ENCODE peak calls at places on chromosomes 5 and 9, in five cellular contexts. One of them, this sample, is unnamed.

GRCh38 chr5:78628260-78629024 is 20.1 kb downstream of the LHFPL2 start:
- DNase-seq in ovary: no peak
- DNase-seq in PC-3: no peak
- DNase-seq in adipocyte: peak
- DNase-seq in HCT116: no peak
- DNase-seq in this sample: peak

GRCh38 chr9:35756275-35756742 is 2.2 kb upstream of the MSMP start:
- DNase-seq in ovary: peak
- DNase-seq in PC-3: peak
- DNase-seq in adipocyte: peak
- DNase-seq in HCT116: peak
- DNase-seq in this sample: no peak

GRCh38 chr9:76716270-76716669 is 48.0 kb upstream of the PCA3 start:
- DNase-seq in ovary: no peak
- DNase-seq in PC-3: no peak
- DNase-seq in adipocyte: no peak
- DNase-seq in HCT116: no peak
- DNase-seq in this sample: no peak

GRCh38 chr5:112737472-112738179 is at the start of gene APC:
- DNase-seq in ovary: peak
- DNase-seq in PC-3: no peak
- DNase-seq in adipocyte: peak
- DNase-seq in HCT116: peak
- DNase-seq in this sample: peak

GRCh38 chr5:82100303-82101077 is 128.7 kb downstream of the ATG10 start:
- DNase-seq in ovary: no peak
- DNase-seq in PC-3: peak
- DNase-seq in adipocyte: no peak
- DNase-seq in HCT116: no peak
- DNase-seq in this sample: peak

GRCh38 chr9:106286249-106286648 is 576.7 kb upstream of the ZNF462 start:
- DNase-seq in ovary: no peak
- DNase-seq in PC-3: peak
- DNase-seq in adipocyte: no peak
- DNase-seq in HCT116: no peak
- DNase-seq in this sample: no peak

GRCh38 chr5:140130949-140131733 is 5.4 kb downstream of the IGIP start:
- DNase-seq in ovary: no peak
- DNase-seq in PC-3: no peak
- DNase-seq in adipocyte: no peak
- DNase-seq in HCT116: no peak
- DNase-seq in this sample: no peak

GRCh38 chr9:84101892-84102632 is 121.5 kb downstream of the RMI1 start:
- DNase-seq in ovary: no peak
- DNase-seq in PC-3: no peak
- DNase-seq in adipocyte: no peak
- DNase-seq in HCT116: no peak
- DNase-seq in this sample: no peak

GRCh38 chr5:111748304-111748763 is 8.7 kb downstream of the NREP start:
- DNase-seq in ovary: no peak
- DNase-seq in PC-3: peak
- DNase-seq in adipocyte: peak
- DNase-seq in HCT116: peak
- DNase-seq in this sample: peak

GRCh38 chr5:180085837-180086236 is 14.3 kb upstream of the RNF130 start:
- DNase-seq in ovary: no peak
- DNase-seq in PC-3: no peak
- DNase-seq in adipocyte: no peak
- DNase-seq in HCT116: no peak
- DNase-seq in this sample: no peak

GRCh38 chr5:118441956-118442355 is 546.4 kb downstream of the DTWD2 start:
- DNase-seq in ovary: no peak
- DNase-seq in PC-3: no peak
- DNase-seq in adipocyte: no peak
- DNase-seq in HCT116: no peak
- DNase-seq in this sample: no peak

GRCh38 chr5:5719292-5719691 is 296.8 kb downstream of the ICE1 start:
- DNase-seq in ovary: no peak
- DNase-seq in PC-3: no peak
- DNase-seq in adipocyte: no peak
- DNase-seq in HCT116: no peak
- DNase-seq in this sample: no peak

GRCh38 chr5:174294891-174295620 is 249.6 kb downstream of the NSG2 start:
- DNase-seq in ovary: no peak
- DNase-seq in PC-3: no peak
- DNase-seq in adipocyte: no peak
- DNase-seq in HCT116: no peak
- DNase-seq in this sample: no peak

GRCh38 chr9:129464972-129465833 is 155.7 kb downstream of the C9orf50 start:
- DNase-seq in ovary: peak
- DNase-seq in PC-3: no peak
- DNase-seq in adipocyte: no peak
- DNase-seq in HCT116: no peak
- DNase-seq in this sample: peak

GRCh38 chr5:39209924-39210323 is 9.4 kb downstream of the FYB1 start:
- DNase-seq in ovary: no peak
- DNase-seq in PC-3: no peak
- DNase-seq in adipocyte: no peak
- DNase-seq in HCT116: no peak
- DNase-seq in this sample: no peak

GRCh38 chr9:121825481-121825830 is 174.0 kb downstream of the DAB2IP start:
- DNase-seq in ovary: no peak
- DNase-seq in PC-3: no peak
- DNase-seq in adipocyte: no peak
- DNase-seq in HCT116: no peak
- DNase-seq in this sample: no peak

GRCh38 chr5:57117601-57118000 is 56.3 kb upstream of the GPBP1 start:
- DNase-seq in ovary: no peak
- DNase-seq in PC-3: peak
- DNase-seq in adipocyte: no peak
- DNase-seq in HCT116: no peak
- DNase-seq in this sample: no peak

GRCh38 chr9:114027901-114028465 is 50.1 kb downstream of the AMBP start:
- DNase-seq in ovary: no peak
- DNase-seq in PC-3: no peak
- DNase-seq in adipocyte: no peak
- DNase-seq in HCT116: no peak
- DNase-seq in this sample: no peak

GRCh38 chr9:18970393-18970792 is 62.6 kb downstream of the SAXO1 start:
- DNase-seq in ovary: no peak
- DNase-seq in PC-3: no peak
- DNase-seq in adipocyte: no peak
- DNase-seq in HCT116: no peak
- DNase-seq in this sample: no peak

GRCh38 chr5:150355791-150356190 is 1.7 kb upstream of the TCOF1 start:
- DNase-seq in ovary: no peak
- DNase-seq in PC-3: no peak
- DNase-seq in adipocyte: no peak
- DNase-seq in HCT116: no peak
- DNase-seq in this sample: no peak

GRCh38 chr9:128548876-128549275 is 3.5 kb upstream of the SPTAN1 start:
- DNase-seq in ovary: no peak
- DNase-seq in PC-3: no peak
- DNase-seq in adipocyte: no peak
- DNase-seq in HCT116: no peak
- DNase-seq in this sample: no peak

GRCh38 chr5:149063901-149064478 is 1.1 kb upstream of the SH3TC2 start:
- DNase-seq in ovary: no peak
- DNase-seq in PC-3: peak
- DNase-seq in adipocyte: no peak
- DNase-seq in HCT116: no peak
- DNase-seq in this sample: no peak

GRCh38 chr5:92912280-92912679 is 668.7 kb downstream of the NR2F1-AS1 start:
- DNase-seq in ovary: no peak
- DNase-seq in PC-3: no peak
- DNase-seq in adipocyte: no peak
- DNase-seq in HCT116: no peak
- DNase-seq in this sample: no peak

GRCh38 chr9:137588311-137588710 is 2.0 kb downstream of the ZMYND19 start:
- DNase-seq in ovary: no peak
- DNase-seq in PC-3: no peak
- DNase-seq in adipocyte: no peak
- DNase-seq in HCT116: no peak
- DNase-seq in this sample: no peak

GRCh38 chr9:88535226-88535931 is 401 bp downstream of the NXNL2 start:
- DNase-seq in ovary: peak
- DNase-seq in PC-3: no peak
- DNase-seq in adipocyte: no peak
- DNase-seq in HCT116: no peak
- DNase-seq in this sample: no peak

GRCh38 chr9:95783426-95783975 is 92.0 kb upstream of the ERCC6L2 start:
- DNase-seq in ovary: no peak
- DNase-seq in PC-3: peak
- DNase-seq in adipocyte: no peak
- DNase-seq in HCT116: no peak
- DNase-seq in this sample: peak

GRCh38 chr5:149618581-149619248 is 37.4 kb downstream of the ARHGEF37 start:
- DNase-seq in ovary: no peak
- DNase-seq in PC-3: peak
- DNase-seq in adipocyte: peak
- DNase-seq in HCT116: peak
- DNase-seq in this sample: peak

DNA sequence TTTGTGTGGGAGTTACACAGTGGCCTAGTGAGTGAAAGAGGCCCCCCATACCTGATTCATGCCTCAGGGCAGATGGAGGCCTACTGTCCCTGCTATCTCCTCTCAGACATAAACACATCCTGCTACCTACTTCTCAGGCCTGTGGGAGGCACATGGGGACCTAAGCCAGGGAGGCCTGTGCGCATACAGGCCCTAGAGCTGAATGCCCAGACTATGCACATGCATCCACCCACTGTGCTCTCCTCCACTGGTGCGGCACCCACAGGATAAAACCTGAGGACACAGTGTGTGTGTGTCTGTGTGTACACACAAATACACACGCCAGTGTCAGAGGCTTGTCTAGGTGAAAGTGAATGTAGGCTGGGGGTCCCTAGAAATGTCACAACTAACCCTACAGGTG is 1.4 kb downstream of the PAX5 start:
- DNase-seq in ovary: no peak
- DNase-seq in PC-3: no peak
- DNase-seq in adipocyte: no peak
- DNase-seq in HCT116: no peak
- DNase-seq in this sample: no peak
- H3K4me3 ChIP-seq in ovary: no peak
- H3K4me3 ChIP-seq in PC-3: no peak
- H3K4me3 ChIP-seq in adipocyte: no peak
- H3K4me3 ChIP-seq in HCT116: no peak
- H3K4me3 ChIP-seq in this sample: no peak

DNA sequence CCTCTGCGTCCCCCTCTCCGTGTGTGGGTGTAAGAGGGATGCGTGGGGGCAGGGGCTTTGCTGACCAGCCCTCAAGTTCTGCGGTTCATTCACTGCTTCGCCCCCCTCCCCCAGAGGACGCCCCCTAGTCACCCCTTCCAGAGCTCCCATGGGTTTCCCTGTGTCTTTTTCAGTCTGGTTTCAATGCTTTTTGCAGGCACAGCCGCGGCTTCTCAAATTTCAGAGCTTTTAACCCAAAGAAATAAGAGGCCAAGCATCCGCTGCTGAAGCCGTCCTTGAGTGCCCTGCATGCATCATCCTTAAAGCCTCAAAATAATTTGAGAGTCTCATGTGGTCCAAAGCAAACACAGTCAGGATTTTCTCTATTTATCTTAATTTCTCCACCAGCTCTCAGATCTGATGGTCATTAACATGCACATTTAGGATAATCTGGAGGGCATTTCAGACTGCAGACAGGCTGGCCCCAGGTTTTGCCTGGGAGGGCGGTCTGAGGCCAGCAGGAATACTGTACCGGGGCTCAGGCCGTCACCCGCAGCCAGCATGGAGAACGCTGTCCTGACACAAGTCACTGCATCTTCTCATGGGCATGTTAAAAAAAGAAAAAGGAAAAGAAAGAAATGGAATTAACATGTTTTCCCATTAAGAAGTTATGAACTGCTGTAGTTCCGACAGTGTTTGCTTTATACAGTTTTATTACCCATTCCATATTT is 420.8 kb upstream of the IRX4 start:
- DNase-seq in ovary: no peak
- DNase-seq in PC-3: no peak
- DNase-seq in adipocyte: no peak
- DNase-seq in HCT116: no peak
- DNase-seq in this sample: no peak
- H3K4me3 ChIP-seq in ovary: no peak
- H3K4me3 ChIP-seq in PC-3: no peak
- H3K4me3 ChIP-seq in adipocyte: no peak
- H3K4me3 ChIP-seq in HCT116: no peak
- H3K4me3 ChIP-seq in this sample: no peak

DNA sequence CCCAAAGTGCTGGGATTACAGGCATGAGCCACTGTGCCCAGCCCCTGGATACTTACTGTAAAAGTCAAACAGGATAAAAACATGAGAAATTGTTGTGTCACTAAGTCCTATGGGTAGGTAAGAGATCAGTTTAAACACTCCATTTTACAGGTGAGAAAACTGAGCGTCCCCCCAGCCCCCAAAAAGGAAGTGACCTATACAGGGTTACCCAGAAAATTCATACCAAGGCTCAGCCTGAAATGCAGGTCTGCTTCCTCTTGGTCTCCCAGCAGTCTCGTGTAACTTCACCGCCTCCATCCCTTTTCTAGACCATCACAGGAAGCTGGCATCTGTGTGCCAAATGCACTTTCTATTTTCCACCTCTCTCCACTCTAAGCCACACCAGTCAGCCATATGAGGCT is 57.2 kb downstream of the TMOD1 start:
- DNase-seq in ovary: no peak
- DNase-seq in PC-3: no peak
- DNase-seq in adipocyte: no peak
- DNase-seq in HCT116: no peak
- DNase-seq in this sample: no peak
- H3K4me3 ChIP-seq in ovary: no peak
- H3K4me3 ChIP-seq in PC-3: no peak
- H3K4me3 ChIP-seq in adipocyte: no peak
- H3K4me3 ChIP-seq in HCT116: no peak
- H3K4me3 ChIP-seq in this sample: no peak

GRCh38 chr5:108788142-108788541 is 40.4 kb downstream of the FER start:
- DNase-seq in ovary: no peak
- DNase-seq in PC-3: no peak
- DNase-seq in adipocyte: no peak
- DNase-seq in HCT116: no peak
- DNase-seq in this sample: no peak
- H3K4me3 ChIP-seq in ovary: no peak
- H3K4me3 ChIP-seq in PC-3: no peak
- H3K4me3 ChIP-seq in adipocyte: no peak
- H3K4me3 ChIP-seq in HCT116: no peak
- H3K4me3 ChIP-seq in this sample: no peak

DNA sequence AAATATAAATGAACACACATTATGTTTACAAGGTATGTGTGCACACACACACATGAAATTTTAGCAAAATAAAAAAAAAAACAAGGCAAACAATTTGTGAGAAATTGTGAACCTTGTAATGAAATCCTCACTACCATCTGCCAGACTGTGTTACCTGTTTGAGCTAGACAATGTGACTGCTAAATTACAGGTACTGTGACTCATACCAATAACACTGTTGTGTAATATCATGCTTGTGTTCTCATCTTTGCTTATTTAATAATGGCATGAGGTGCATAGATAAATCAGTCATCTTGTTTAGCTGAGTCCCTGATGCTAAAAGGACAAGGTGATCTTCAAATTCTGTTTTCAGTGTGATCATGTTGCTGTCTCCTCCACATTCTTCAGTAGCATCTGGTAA is 966.2 kb upstream of the C9orf72 start:
- DNase-seq in ovary: no peak
- DNase-seq in PC-3: peak
- DNase-seq in adipocyte: no peak
- DNase-seq in HCT116: no peak
- DNase-seq in this sample: no peak
- H3K4me3 ChIP-seq in ovary: no peak
- H3K4me3 ChIP-seq in PC-3: no peak
- H3K4me3 ChIP-seq in adipocyte: no peak
- H3K4me3 ChIP-seq in HCT116: no peak
- H3K4me3 ChIP-seq in this sample: no peak

This sample was measured in choroid plexus epithelial cell.